ENCODE peak calls at places on chromosomes 1 and 21, in ten cellular contexts. E, I, A, S, X, D, U, H, N and O are unnamed samples.

GRCh38 chr1:153616885-153617428 is 832 bp upstream of the S100A14 start:
- DNase-seq in U (no peak), I (no peak), D (no peak), E (no peak), S (no peak), X (no peak), N (peak), A (no peak), H (no peak), O (no peak)

GRCh38 chr1:200081151-200081981 is 53.9 kb downstream of the NR5A2 start:
- DNase-seq in I (no peak), X (no peak), S (no peak), U (no peak), H (no peak), N (no peak), A (no peak), D (no peak), E (no peak), O (no peak)

GRCh38 chr1:114314098-114314497 is 160.4 kb upstream of the SYT6 start:
- DNase-seq in I (peak), S (no peak), X (peak), D (no peak), A (no peak), N (no peak), E (no peak), U (peak), H (no peak), O (no peak)

GRCh38 chr1:3629561-3630160 is 4.8 kb downstream of the TPRG1L start:
- DNase-seq in D (no peak), I (no peak), N (no peak), E (no peak), H (no peak), U (no peak), A (no peak), S (no peak), X (no peak), O (no peak)

GRCh38 chr1:227257964-227258363 is 60.3 kb downstream of the CDC42BPA start:
- DNase-seq in D (no peak), I (no peak), E (peak), N (no peak), X (no peak), A (no peak), H (no peak), S (no peak), U (no peak), O (no peak)

GRCh38 chr1:109850194-109850593 is 60.5 kb upstream of the CSF1 start:
- DNase-seq in I (no peak), N (no peak), X (no peak), U (no peak), H (no peak), A (no peak), S (no peak), D (no peak), E (no peak), O (no peak)

GRCh38 chr1:27787895-27788294 is 14.9 kb downstream of the STX12 start:
- DNase-seq in E (no peak), I (peak), U (peak), H (no peak), S (no peak), X (peak), N (no peak), D (no peak), A (no peak), O (no peak)

GRCh38 chr21:34180826-34181359 is 107.5 kb downstream of the MRPS6 start:
- DNase-seq in H (no peak), U (no peak), D (no peak), N (no peak), A (no peak), E (no peak), I (no peak), S (no peak), X (no peak), O (no peak)

GRCh38 chr1:47487826-47488450 is 50.1 kb downstream of the FOXD2 start:
- DNase-seq in A (no peak), U (no peak), H (no peak), E (no peak), S (no peak), D (no peak), X (no peak), I (peak), N (no peak), O (no peak)

GRCh38 chr1:8107897-8108296 is 81.8 kb upstream of the ERRFI1 start:
- DNase-seq in X (no peak), N (no peak), S (no peak), I (no peak), H (no peak), E (no peak), D (no peak), A (no peak), U (no peak), O (no peak)

GRCh38 chr1:65717815-65718454 is 74.8 kb upstream of the PDE4B start:
- DNase-seq in I (peak), S (no peak), H (no peak), E (no peak), A (peak), D (no peak), X (peak), N (no peak), U (peak), O (no peak)

GRCh38 chr1:236830560-236830959 is 35.5 kb downstream of the MTR start:
- DNase-seq in E (no peak), A (no peak), N (no peak), S (peak), I (no peak), X (no peak), U (no peak), H (no peak), D (peak), O (no peak)

GRCh38 chr1:231594749-231595148 is 31.8 kb upstream of the DISC1 start:
- DNase-seq in D (no peak), U (no peak), E (no peak), N (no peak), S (no peak), I (no peak), X (no peak), A (no peak), H (no peak), O (no peak)

GRCh38 chr1:47231314-47232186 is 475 bp downstream of the TAL1 start:
- DNase-seq in X (no peak), N (peak), I (peak), D (no peak), E (peak), S (peak), U (peak), A (peak), H (no peak), O (no peak)

GRCh38 chr1:61087574-61087973 is 5.2 kb downstream of the NFIA start:
- DNase-seq in H (no peak), X (no peak), S (peak), D (peak), N (no peak), E (no peak), U (peak), I (no peak), A (no peak), O (no peak)

GRCh38 chr1:97680460-97680859 is 240.4 kb downstream of the DPYD start:
- DNase-seq in A (no peak), X (no peak), H (no peak), U (no peak), N (no peak), S (no peak), E (no peak), I (no peak), D (no peak), O (no peak)

GRCh38 chr1:115837762-115838421 is 3.0 kb downstream of the NHLH2 start:
- DNase-seq in I (no peak), U (no peak), S (peak), N (no peak), H (no peak), E (peak), A (no peak), D (no peak), X (no peak), O (no peak)

GRCh38 chr1:177928194-177928593 is 41.7 kb downstream of the SEC16B start:
- DNase-seq in A (peak), I (peak), N (no peak), E (no peak), X (peak), H (no peak), D (no peak), S (no peak), U (no peak), O (no peak)
- TF ChIP-seq CTCF in A (peak), I (peak), N (no peak), E (peak), X (peak), H (no peak), D (no peak), S (no peak), U (peak), O (no peak)

DNA sequence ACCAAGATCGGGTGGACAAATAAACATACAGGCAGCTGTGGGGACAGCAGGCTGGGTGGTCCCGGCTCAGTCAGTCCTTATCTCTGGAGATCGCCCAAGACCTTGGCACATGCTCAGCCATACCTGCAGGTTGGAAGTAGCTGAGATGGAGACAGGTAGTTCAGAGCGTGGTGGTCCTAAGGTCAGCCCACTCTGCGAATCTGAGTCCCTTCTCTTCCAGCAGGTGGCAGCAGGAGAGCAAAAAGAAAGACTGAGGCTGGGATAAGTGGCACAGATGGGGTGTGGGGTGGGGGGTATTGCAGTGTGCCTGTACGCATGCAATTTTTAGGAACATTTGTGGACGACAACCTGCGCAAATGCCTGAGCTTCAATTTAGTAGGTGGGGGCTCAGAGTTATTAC is 104.9 kb downstream of the TENT5C start:
- DNase-seq in A (no peak), S (no peak), D (no peak), X (no peak), H (no peak), I (peak), N (no peak), U (no peak), E (peak), O (no peak)
- TF ChIP-seq CTCF in A (peak), S (no peak), D (no peak), X (peak), H (no peak), I (peak), N (no peak), U (peak), E (peak), O (no peak)

GRCh38 chr1:36279789-36280296 is 26.3 kb upstream of the SH3D21 start:
- DNase-seq in E (no peak), D (no peak), N (peak), U (no peak), H (no peak), I (no peak), A (no peak), S (no peak), X (no peak), O (no peak)

GRCh38 chr1:36279110-36279788 is 26.9 kb upstream of the SH3D21 start:
- DNase-seq in E (no peak), S (peak), A (no peak), D (no peak), I (peak), X (no peak), U (peak), H (no peak), N (no peak), O (no peak)

GRCh38 chr1:36273024-36273423 is 33.1 kb upstream of the SH3D21 start:
- DNase-seq in H (no peak), E (no peak), N (no peak), A (no peak), D (no peak), S (no peak), X (no peak), I (no peak), U (peak), O (no peak)

GRCh38 chr1:36276688-36277087 is 29.5 kb upstream of the SH3D21 start:
- DNase-seq in E (no peak), I (no peak), U (no peak), S (no peak), A (no peak), D (no peak), N (no peak), X (no peak), H (no peak), O (no peak)
- TF ChIP-seq CTCF in E (no peak), I (no peak), U (no peak), S (no peak), A (no peak), D (no peak), N (no peak), X (no peak), H (no peak), O (no peak)

GRCh38 chr1:76866566-76866965 is 714 bp upstream of the ST6GALNAC5 start:
- DNase-seq in A (no peak), E (no peak), D (no peak), H (no peak), I (no peak), X (no peak), N (no peak), S (no peak), U (peak), O (no peak)

GRCh38 chr1:76867342-76868130 is at the start of gene ST6GALNAC5:
- DNase-seq in X (no peak), N (no peak), I (peak), S (peak), H (no peak), A (no peak), E (peak), D (peak), U (peak), O (no peak)

GRCh38 chr1:76868916-76869315 is 1.6 kb downstream of the ST6GALNAC5 start:
- DNase-seq in I (no peak), E (peak), D (no peak), U (no peak), N (no peak), A (no peak), S (peak), H (no peak), X (no peak), O (no peak)

GRCh38 chr1:76870037-76870436 is 2.8 kb downstream of the ST6GALNAC5 start:
- DNase-seq in A (no peak), X (no peak), N (no peak), H (no peak), E (no peak), U (no peak), S (no peak), D (no peak), I (no peak), O (no peak)

DNA sequence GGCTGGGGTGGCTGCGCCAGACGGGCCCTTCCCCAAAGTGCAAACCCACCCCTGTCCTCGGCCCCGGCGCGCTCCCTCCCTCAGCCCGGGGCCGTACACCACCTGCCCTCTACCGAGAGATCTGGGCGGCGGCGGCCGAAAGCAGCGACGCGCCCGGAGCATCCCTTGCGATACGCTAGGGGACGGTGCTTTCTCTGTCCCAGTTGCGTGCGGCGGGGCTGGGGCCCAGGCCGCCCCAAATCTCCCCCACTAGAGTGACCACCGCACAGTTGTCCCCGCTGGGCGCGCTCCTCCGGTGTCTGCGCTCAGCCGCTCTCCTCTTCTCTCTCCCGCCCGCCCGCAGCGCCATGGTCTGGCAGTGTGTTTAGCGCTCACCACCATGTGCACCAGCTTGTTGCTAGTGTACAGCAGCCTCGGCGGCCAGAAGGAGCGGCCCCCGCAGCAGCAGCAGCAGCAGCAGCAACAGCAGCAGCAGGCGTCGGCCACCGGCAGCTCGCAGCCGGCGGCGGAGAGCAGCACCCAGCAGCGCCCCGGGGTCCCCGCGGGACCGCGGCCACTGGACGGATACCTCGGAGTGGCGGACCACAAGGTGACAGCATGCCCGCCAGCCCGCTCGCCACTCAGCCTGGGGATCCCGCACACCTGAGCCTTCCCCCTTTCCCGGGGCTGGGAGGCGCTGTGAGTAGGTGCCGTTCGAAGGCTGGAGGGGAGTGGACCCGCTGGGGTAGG is 1.0 kb downstream of the ST6GALNAC5 start:
- DNase-seq in U (peak), X (no peak), I (peak), A (peak), N (peak), D (peak), E (peak), S (peak), H (no peak), O (peak)
- TF ChIP-seq CTCF in U (no peak), X (peak), I (no peak), A (peak), N (no peak), D (no peak), E (peak), S (no peak), H (no peak), O (no peak)

GRCh38 chr1:94522304-94522703 is 19.3 kb downstream of the F3 start:
- DNase-seq in N (no peak), D (no peak), I (peak), X (no peak), U (peak), S (no peak), A (peak), H (no peak), E (no peak), O (no peak)
- TF ChIP-seq CTCF in N (no peak), D (peak), I (peak), X (peak), U (peak), S (no peak), A (peak), H (no peak), E (peak), O (no peak)